ENCODE peak calls at places on chromosomes 16 and 17, in six cellular contexts. One of them, this sample, is unnamed.
A peak's percentile ranks its signal among the peaks of the same experiment; 100 is the strongest.

GRCh38 chr16:66152841-66153525 is 213.5 kb upstream of the CDH5 start:
- DNase-seq in epithelial cell of esophagus: no peak
- DNase-seq in heart left ventricle: no peak
- DNase-seq in K562: no peak
- DNase-seq in uterus: no peak
- DNase-seq in GM23338: no peak
- DNase-seq in this sample: no peak

GRCh38 chr16:57213462-57213861 is 27.3 kb downstream of the RSPRY1 start:
- DNase-seq in K562: no peak
- DNase-seq in heart left ventricle: no peak
- DNase-seq in uterus: no peak
- DNase-seq in epithelial cell of esophagus: peak; percentile 94
- DNase-seq in GM23338: no peak
- DNase-seq in this sample: no peak

GRCh38 chr17:64786337-64786736 is 124.2 kb upstream of the SMURF2 start:
- DNase-seq in heart left ventricle: no peak
- DNase-seq in GM23338: no peak
- DNase-seq in epithelial cell of esophagus: peak; percentile 79
- DNase-seq in K562: no peak
- DNase-seq in uterus: no peak
- DNase-seq in this sample: no peak

GRCh38 chr16:89749637-89750036 is 28.3 kb downstream of the ZNF276 start:
- DNase-seq in heart left ventricle: peak; percentile 40
- DNase-seq in uterus: no peak
- DNase-seq in GM23338: no peak
- DNase-seq in epithelial cell of esophagus: peak; percentile 32
- DNase-seq in K562: no peak
- DNase-seq in this sample: no peak

GRCh38 chr17:78174332-78174869 is 6.0 kb downstream of the SYNGR2 start:
- DNase-seq in K562: no peak
- DNase-seq in uterus: peak; percentile 73
- DNase-seq in heart left ventricle: peak; percentile 93
- DNase-seq in epithelial cell of esophagus: peak; percentile 39
- DNase-seq in GM23338: no peak
- DNase-seq in this sample: no peak

GRCh38 chr17:71527311-71527710 is 593.5 kb upstream of the SOX9 start:
- DNase-seq in K562: no peak
- DNase-seq in epithelial cell of esophagus: peak; percentile 75
- DNase-seq in uterus: no peak
- DNase-seq in GM23338: no peak
- DNase-seq in heart left ventricle: no peak
- DNase-seq in this sample: no peak

GRCh38 chr17:29576214-29577008 is 7.9 kb downstream of the TP53I13 start:
- DNase-seq in K562: no peak
- DNase-seq in epithelial cell of esophagus: no peak
- DNase-seq in heart left ventricle: no peak
- DNase-seq in uterus: no peak
- DNase-seq in GM23338: no peak
- DNase-seq in this sample: no peak

GRCh38 chr16:23570992-23571632 is 13.6 kb downstream of the UBFD1 start:
- DNase-seq in heart left ventricle: no peak
- DNase-seq in epithelial cell of esophagus: no peak
- DNase-seq in K562: no peak
- DNase-seq in GM23338: no peak
- DNase-seq in uterus: no peak
- DNase-seq in this sample: no peak

GRCh38 chr16:78213751-78214150 is 114.3 kb downstream of the WWOX start:
- DNase-seq in uterus: no peak
- DNase-seq in epithelial cell of esophagus: no peak
- DNase-seq in GM23338: no peak
- DNase-seq in heart left ventricle: no peak
- DNase-seq in K562: no peak
- DNase-seq in this sample: no peak

GRCh38 chr17:17467720-17468119 is 9.1 kb upstream of the MED9 start:
- DNase-seq in epithelial cell of esophagus: no peak
- DNase-seq in heart left ventricle: no peak
- DNase-seq in uterus: no peak
- DNase-seq in GM23338: no peak
- DNase-seq in K562: no peak
- DNase-seq in this sample: no peak

GRCh38 chr17:29363716-29364115 is 26.4 kb upstream of the TAOK1 start:
- DNase-seq in heart left ventricle: no peak
- DNase-seq in K562: no peak
- DNase-seq in GM23338: no peak
- DNase-seq in uterus: no peak
- DNase-seq in epithelial cell of esophagus: no peak
- DNase-seq in this sample: no peak

GRCh38 chr17:34420254-34420766 is 57.3 kb upstream of the CCL1 start:
- DNase-seq in heart left ventricle: peak; percentile 53
- DNase-seq in epithelial cell of esophagus: peak; percentile 61
- DNase-seq in K562: peak; percentile 82
- DNase-seq in GM23338: peak; percentile 82
- DNase-seq in uterus: peak; percentile 52
- DNase-seq in this sample: peak; percentile 45

GRCh38 chr17:76478097-76478496 is 10.7 kb downstream of the AANAT start:
- DNase-seq in epithelial cell of esophagus: no peak
- DNase-seq in K562: no peak
- DNase-seq in uterus: no peak
- DNase-seq in heart left ventricle: no peak
- DNase-seq in GM23338: no peak
- DNase-seq in this sample: no peak

GRCh38 chr16:66511615-66512500 is 38.1 kb downstream of the TK2 start:
- DNase-seq in GM23338: peak; percentile 75
- DNase-seq in epithelial cell of esophagus: peak; percentile 91
- DNase-seq in heart left ventricle: no peak
- DNase-seq in K562: no peak
- DNase-seq in uterus: peak; percentile 49
- DNase-seq in this sample: no peak

GRCh38 chr17:21250719-21251305 is 2.4 kb downstream of the NATD1 start:
- DNase-seq in K562: no peak
- DNase-seq in heart left ventricle: no peak
- DNase-seq in uterus: no peak
- DNase-seq in GM23338: no peak
- DNase-seq in epithelial cell of esophagus: no peak
- DNase-seq in this sample: no peak

GRCh38 chr17:55444471-55445441 is 23.1 kb upstream of the MMD start:
- DNase-seq in uterus: no peak
- DNase-seq in K562: no peak
- DNase-seq in heart left ventricle: no peak
- DNase-seq in epithelial cell of esophagus: no peak
- DNase-seq in GM23338: no peak
- DNase-seq in this sample: no peak

GRCh38 chr16:83215417-83216001 is 588.7 kb downstream of the CDH13 start:
- DNase-seq in K562: peak; percentile 83
- DNase-seq in uterus: no peak
- DNase-seq in heart left ventricle: no peak
- DNase-seq in epithelial cell of esophagus: peak; percentile 48
- DNase-seq in GM23338: peak; percentile 92
- DNase-seq in this sample: peak; percentile 60

GRCh38 chr16:28308794-28309535 is 16.6 kb downstream of the SBK1 start:
- DNase-seq in GM23338: no peak
- DNase-seq in epithelial cell of esophagus: no peak
- DNase-seq in K562: no peak
- DNase-seq in uterus: no peak
- DNase-seq in heart left ventricle: no peak
- DNase-seq in this sample: no peak

GRCh38 chr17:79504181-79504605 is 106.7 kb downstream of the RBFOX3 start:
- DNase-seq in uterus: no peak
- DNase-seq in heart left ventricle: no peak
- DNase-seq in epithelial cell of esophagus: no peak
- DNase-seq in K562: no peak
- DNase-seq in GM23338: peak; percentile 26
- DNase-seq in this sample: no peak

GRCh38 chr17:76384987-76385891 is 830 bp downstream of the SPHK1 start:
- DNase-seq in K562: peak; percentile 55
- DNase-seq in uterus: no peak
- DNase-seq in GM23338: peak; percentile 53
- DNase-seq in epithelial cell of esophagus: peak; percentile 74
- DNase-seq in heart left ventricle: peak; percentile 79
- DNase-seq in this sample: peak; percentile 68

GRCh38 chr17:79938696-79939435 is 96.8 kb downstream of the TBC1D16 start:
- DNase-seq in K562: no peak
- DNase-seq in heart left ventricle: no peak
- DNase-seq in uterus: no peak
- DNase-seq in epithelial cell of esophagus: no peak
- DNase-seq in GM23338: no peak
- DNase-seq in this sample: no peak

GRCh38 chr17:61570118-61570517 is 20.9 kb downstream of the NACA2 start:
- DNase-seq in GM23338: no peak
- DNase-seq in epithelial cell of esophagus: peak; percentile 26
- DNase-seq in heart left ventricle: no peak
- DNase-seq in K562: no peak
- DNase-seq in uterus: no peak
- DNase-seq in this sample: no peak

GRCh38 chr16:56370185-56370584 is 55.2 kb downstream of the AMFR start:
- DNase-seq in uterus: no peak
- DNase-seq in GM23338: no peak
- DNase-seq in heart left ventricle: no peak
- DNase-seq in epithelial cell of esophagus: no peak
- DNase-seq in K562: no peak
- DNase-seq in this sample: no peak

GRCh38 chr17:58249270-58250133 is 11.1 kb downstream of the LPO start:
- DNase-seq in uterus: peak; percentile 54
- DNase-seq in heart left ventricle: peak; percentile 62
- DNase-seq in GM23338: peak; percentile 79
- DNase-seq in K562: peak; percentile 95
- DNase-seq in epithelial cell of esophagus: peak; percentile 45
- DNase-seq in this sample: peak; percentile 76
- TF ChIP-seq CTCF in uterus: peak; percentile 75
- TF ChIP-seq CTCF in heart left ventricle: peak; percentile 92
- TF ChIP-seq CTCF in GM23338: peak; percentile 76
- TF ChIP-seq CTCF in K562: peak; percentile 88
- TF ChIP-seq CTCF in epithelial cell of esophagus: peak; percentile 78
- TF ChIP-seq CTCF in this sample: peak; percentile 97

DNA sequence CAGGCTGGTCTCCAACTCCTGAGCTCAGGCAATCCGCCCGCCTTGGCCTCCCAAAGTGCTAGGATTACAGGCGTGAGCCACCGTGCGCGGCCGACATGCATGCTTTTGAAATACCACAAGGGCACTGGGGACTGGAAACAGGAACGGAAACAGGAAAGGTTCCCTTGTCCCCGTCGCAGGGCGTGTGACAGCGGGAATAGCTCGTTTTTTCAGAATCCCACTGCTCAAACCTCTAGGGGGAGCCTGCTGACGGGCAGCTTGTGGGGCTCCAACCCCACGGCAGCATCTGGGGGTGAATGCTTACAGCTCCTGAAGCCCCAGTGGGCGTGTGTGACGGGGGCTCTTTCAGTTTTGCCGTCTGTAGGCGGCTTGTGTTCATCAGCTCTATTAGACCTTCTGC is 18.8 kb upstream of the ASGR2 start:
- DNase-seq in uterus: no peak
- DNase-seq in GM23338: peak; percentile 82
- DNase-seq in epithelial cell of esophagus: no peak
- DNase-seq in K562: peak; percentile 19
- DNase-seq in heart left ventricle: no peak
- DNase-seq in this sample: no peak
- TF ChIP-seq CTCF in uterus: peak; percentile 4
- TF ChIP-seq CTCF in GM23338: peak; percentile 59
- TF ChIP-seq CTCF in epithelial cell of esophagus: no peak
- TF ChIP-seq CTCF in K562: peak; percentile 45
- TF ChIP-seq CTCF in heart left ventricle: no peak
- TF ChIP-seq CTCF in this sample: peak; percentile 34

GRCh38 chr17:27868565-27868964 is 24.6 kb downstream of the LYRM9 start:
- DNase-seq in heart left ventricle: no peak
- DNase-seq in GM23338: no peak
- DNase-seq in K562: no peak
- DNase-seq in uterus: no peak
- DNase-seq in epithelial cell of esophagus: no peak
- DNase-seq in this sample: no peak
- TF ChIP-seq CTCF in heart left ventricle: no peak
- TF ChIP-seq CTCF in GM23338: no peak
- TF ChIP-seq CTCF in K562: no peak
- TF ChIP-seq CTCF in uterus: no peak
- TF ChIP-seq CTCF in epithelial cell of esophagus: no peak
- TF ChIP-seq CTCF in this sample: no peak

GRCh38 chr16:87741700-87742415 is 23.9 kb downstream of the KLHDC4 start:
- DNase-seq in K562: no peak
- DNase-seq in uterus: no peak
- DNase-seq in epithelial cell of esophagus: no peak
- DNase-seq in heart left ventricle: no peak
- DNase-seq in GM23338: no peak
- DNase-seq in this sample: no peak

GRCh38 chr16:87744750-87745514 is 20.9 kb downstream of the KLHDC4 start:
- DNase-seq in heart left ventricle: no peak
- DNase-seq in K562: no peak
- DNase-seq in GM23338: no peak
- DNase-seq in epithelial cell of esophagus: no peak
- DNase-seq in uterus: no peak
- DNase-seq in this sample: no peak

GRCh38 chr16:87746178-87746577 is 19.6 kb downstream of the KLHDC4 start:
- DNase-seq in heart left ventricle: no peak
- DNase-seq in uterus: no peak
- DNase-seq in GM23338: no peak
- DNase-seq in K562: no peak
- DNase-seq in epithelial cell of esophagus: no peak
- DNase-seq in this sample: no peak

GRCh38 chr16:87742781-87743490 is 22.9 kb downstream of the KLHDC4 start:
- DNase-seq in uterus: no peak
- DNase-seq in K562: no peak
- DNase-seq in epithelial cell of esophagus: no peak
- DNase-seq in heart left ventricle: no peak
- DNase-seq in GM23338: no peak
- DNase-seq in this sample: no peak

GRCh38 chr16:87747626-87748025 is 18.2 kb downstream of the KLHDC4 start:
- DNase-seq in GM23338: peak; percentile 43
- DNase-seq in K562: no peak
- DNase-seq in heart left ventricle: no peak
- DNase-seq in uterus: no peak
- DNase-seq in epithelial cell of esophagus: no peak
- DNase-seq in this sample: no peak
- TF ChIP-seq CTCF in GM23338: no peak
- TF ChIP-seq CTCF in K562: no peak
- TF ChIP-seq CTCF in heart left ventricle: no peak
- TF ChIP-seq CTCF in uterus: no peak
- TF ChIP-seq CTCF in epithelial cell of esophagus: no peak
- TF ChIP-seq CTCF in this sample: no peak

DNA sequence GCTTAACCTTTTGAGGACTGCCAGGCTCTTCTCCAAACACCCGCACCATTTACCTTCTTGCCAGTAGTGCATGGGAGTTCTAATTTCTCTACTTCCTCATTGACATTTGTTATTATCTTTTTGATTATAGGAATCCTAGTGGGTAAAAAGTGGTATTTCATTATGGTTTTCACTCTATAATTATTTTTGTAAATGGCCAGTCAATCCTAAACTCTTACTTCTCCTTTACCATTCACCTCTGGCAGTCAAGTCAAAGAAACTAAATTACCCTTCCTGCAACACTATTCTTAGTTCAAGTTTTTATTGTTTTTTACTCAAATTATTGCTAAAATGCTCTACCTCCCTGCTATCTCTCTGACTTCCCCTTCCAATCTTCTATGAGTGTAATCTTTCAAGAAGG is 29.8 kb upstream of the ANKFY1 start:
- DNase-seq in K562: no peak
- DNase-seq in uterus: no peak
- DNase-seq in heart left ventricle: no peak
- DNase-seq in GM23338: no peak
- DNase-seq in epithelial cell of esophagus: no peak
- DNase-seq in this sample: no peak
- TF ChIP-seq CTCF in K562: no peak
- TF ChIP-seq CTCF in uterus: no peak
- TF ChIP-seq CTCF in heart left ventricle: no peak
- TF ChIP-seq CTCF in GM23338: no peak
- TF ChIP-seq CTCF in epithelial cell of esophagus: no peak
- TF ChIP-seq CTCF in this sample: no peak

This sample was measured in natural killer cell.